ENCODE peak calls at places on chromosomes 16 and 17, in eight cellular contexts. One of them, this sample, is unnamed.

GRCh38 chr16:80836846-80837245 is 32.4 kb upstream of the CDYL2 start:
- DNase-seq in Peyer's patch: no peak
- DNase-seq in body of pancreas: no peak
- DNase-seq in left lung: no peak
- DNase-seq in stomach: no peak
- DNase-seq in cardiac muscle cell: no peak
- DNase-seq in CD8-positive, alpha-beta T cell: no peak
- DNase-seq in WERI-Rb-1: no peak
- DNase-seq in this sample: no peak

GRCh38 chr16:22220714-22221113 is 14.6 kb downstream of the EEF2K start:
- DNase-seq in Peyer's patch: no peak
- DNase-seq in stomach: peak; percentile 55
- DNase-seq in cardiac muscle cell: no peak
- DNase-seq in body of pancreas: no peak
- DNase-seq in CD8-positive, alpha-beta T cell: no peak
- DNase-seq in WERI-Rb-1: no peak
- DNase-seq in left lung: no peak
- DNase-seq in this sample: no peak

GRCh38 chr17:14813649-14814048 is 451.5 kb downstream of the PMP22 start:
- DNase-seq in CD8-positive, alpha-beta T cell: peak; percentile 16
- DNase-seq in body of pancreas: no peak
- DNase-seq in cardiac muscle cell: peak; percentile 59
- DNase-seq in stomach: no peak
- DNase-seq in left lung: peak; percentile 39
- DNase-seq in WERI-Rb-1: peak; percentile 26
- DNase-seq in Peyer's patch: no peak
- DNase-seq in this sample: no peak

GRCh38 chr17:11077673-11078072 is 163.3 kb upstream of the SHISA6 start:
- DNase-seq in left lung: no peak
- DNase-seq in body of pancreas: no peak
- DNase-seq in CD8-positive, alpha-beta T cell: no peak
- DNase-seq in stomach: no peak
- DNase-seq in WERI-Rb-1: no peak
- DNase-seq in Peyer's patch: no peak
- DNase-seq in cardiac muscle cell: no peak
- DNase-seq in this sample: no peak

GRCh38 chr17:61305024-61305423 is 94.6 kb upstream of the TBX2 start:
- DNase-seq in stomach: no peak
- DNase-seq in CD8-positive, alpha-beta T cell: no peak
- DNase-seq in WERI-Rb-1: no peak
- DNase-seq in cardiac muscle cell: no peak
- DNase-seq in left lung: no peak
- DNase-seq in Peyer's patch: no peak
- DNase-seq in body of pancreas: no peak
- DNase-seq in this sample: no peak

GRCh38 chr17:66493283-66494019 is 191.0 kb downstream of the PRKCA start:
- DNase-seq in Peyer's patch: no peak
- DNase-seq in stomach: no peak
- DNase-seq in cardiac muscle cell: no peak
- DNase-seq in CD8-positive, alpha-beta T cell: no peak
- DNase-seq in WERI-Rb-1: no peak
- DNase-seq in left lung: no peak
- DNase-seq in body of pancreas: no peak
- DNase-seq in this sample: no peak

GRCh38 chr17:2120550-2121335 is 65.8 kb downstream of the HIC1 start:
- DNase-seq in cardiac muscle cell: no peak
- DNase-seq in Peyer's patch: no peak
- DNase-seq in WERI-Rb-1: no peak
- DNase-seq in CD8-positive, alpha-beta T cell: no peak
- DNase-seq in stomach: no peak
- DNase-seq in left lung: no peak
- DNase-seq in body of pancreas: no peak
- DNase-seq in this sample: no peak

GRCh38 chr17:42895185-42895555 is 5.4 kb upstream of the G6PC1 start:
- DNase-seq in cardiac muscle cell: no peak
- DNase-seq in body of pancreas: peak; percentile 90
- DNase-seq in left lung: peak; percentile 68
- DNase-seq in stomach: peak; percentile 72
- DNase-seq in Peyer's patch: peak; percentile 80
- DNase-seq in CD8-positive, alpha-beta T cell: no peak
- DNase-seq in WERI-Rb-1: no peak
- DNase-seq in this sample: peak; percentile 10

GRCh38 chr17:4017377-4017776 is 53.1 kb upstream of the ATP2A3 start:
- DNase-seq in stomach: no peak
- DNase-seq in WERI-Rb-1: no peak
- DNase-seq in left lung: no peak
- DNase-seq in body of pancreas: no peak
- DNase-seq in cardiac muscle cell: no peak
- DNase-seq in Peyer's patch: no peak
- DNase-seq in CD8-positive, alpha-beta T cell: no peak
- DNase-seq in this sample: no peak

GRCh38 chr16:68113059-68113757 is 28.0 kb downstream of the NFATC3 start:
- DNase-seq in WERI-Rb-1: no peak
- DNase-seq in CD8-positive, alpha-beta T cell: no peak
- DNase-seq in cardiac muscle cell: no peak
- DNase-seq in stomach: no peak
- DNase-seq in left lung: no peak
- DNase-seq in body of pancreas: no peak
- DNase-seq in Peyer's patch: no peak
- DNase-seq in this sample: no peak
- H3K27ac ChIP-seq in WERI-Rb-1: no peak overlapping the region
- H3K27ac ChIP-seq in CD8-positive, alpha-beta T cell: no peak overlapping the region
- H3K27ac ChIP-seq in cardiac muscle cell: no peak overlapping the region
- H3K27ac ChIP-seq in stomach: no peak overlapping the region
- H3K27ac ChIP-seq in left lung: no peak overlapping the region
- H3K27ac ChIP-seq in body of pancreas: no peak overlapping the region
- H3K27ac ChIP-seq in Peyer's patch: no peak overlapping the region
- H3K27ac ChIP-seq in this sample: no peak overlapping the region

GRCh38 chr17:72792771-72793170 is 299.7 kb downstream of the SLC39A11 start:
- DNase-seq in body of pancreas: no peak
- DNase-seq in left lung: no peak
- DNase-seq in WERI-Rb-1: no peak
- DNase-seq in Peyer's patch: no peak
- DNase-seq in cardiac muscle cell: no peak
- DNase-seq in CD8-positive, alpha-beta T cell: no peak
- DNase-seq in stomach: no peak
- DNase-seq in this sample: no peak

GRCh38 chr17:72790194-72790593 is 302.3 kb downstream of the SLC39A11 start:
- DNase-seq in Peyer's patch: no peak
- DNase-seq in CD8-positive, alpha-beta T cell: no peak
- DNase-seq in WERI-Rb-1: no peak
- DNase-seq in stomach: no peak
- DNase-seq in cardiac muscle cell: no peak
- DNase-seq in body of pancreas: no peak
- DNase-seq in left lung: no peak
- DNase-seq in this sample: no peak

GRCh38 chr17:72797142-72797541 is 295.3 kb downstream of the SLC39A11 start:
- DNase-seq in CD8-positive, alpha-beta T cell: no peak
- DNase-seq in WERI-Rb-1: no peak
- DNase-seq in body of pancreas: no peak
- DNase-seq in cardiac muscle cell: no peak
- DNase-seq in Peyer's patch: no peak
- DNase-seq in stomach: no peak
- DNase-seq in left lung: no peak
- DNase-seq in this sample: no peak

GRCh38 chr17:72794152-72794551 is 298.3 kb downstream of the SLC39A11 start:
- DNase-seq in body of pancreas: no peak
- DNase-seq in WERI-Rb-1: no peak
- DNase-seq in cardiac muscle cell: no peak
- DNase-seq in left lung: no peak
- DNase-seq in CD8-positive, alpha-beta T cell: no peak
- DNase-seq in Peyer's patch: no peak
- DNase-seq in stomach: no peak
- DNase-seq in this sample: no peak

GRCh38 chr17:72795941-72796340 is 296.5 kb downstream of the SLC39A11 start:
- DNase-seq in Peyer's patch: no peak
- DNase-seq in stomach: no peak
- DNase-seq in cardiac muscle cell: no peak
- DNase-seq in left lung: no peak
- DNase-seq in body of pancreas: no peak
- DNase-seq in CD8-positive, alpha-beta T cell: no peak
- DNase-seq in WERI-Rb-1: no peak
- DNase-seq in this sample: no peak
- H3K9me3 ChIP-seq in Peyer's patch: peaks cover 7% of the 10 kb centered on the region
- H3K9me3 ChIP-seq in stomach: peaks cover 5% of the 10 kb centered on the region
- H3K9me3 ChIP-seq in cardiac muscle cell: no peaks in the 10 kb centered on the region
- H3K9me3 ChIP-seq in left lung: no peaks in the 10 kb centered on the region
- H3K9me3 ChIP-seq in body of pancreas: no peaks in the 10 kb centered on the region
- H3K9me3 ChIP-seq in CD8-positive, alpha-beta T cell: peaks cover 4% of the 10 kb centered on the region
- H3K9me3 ChIP-seq in WERI-Rb-1: peaks cover 27% of the 10 kb centered on the region
- H3K9me3 ChIP-seq in this sample: no peaks in the 10 kb centered on the region

DNA sequence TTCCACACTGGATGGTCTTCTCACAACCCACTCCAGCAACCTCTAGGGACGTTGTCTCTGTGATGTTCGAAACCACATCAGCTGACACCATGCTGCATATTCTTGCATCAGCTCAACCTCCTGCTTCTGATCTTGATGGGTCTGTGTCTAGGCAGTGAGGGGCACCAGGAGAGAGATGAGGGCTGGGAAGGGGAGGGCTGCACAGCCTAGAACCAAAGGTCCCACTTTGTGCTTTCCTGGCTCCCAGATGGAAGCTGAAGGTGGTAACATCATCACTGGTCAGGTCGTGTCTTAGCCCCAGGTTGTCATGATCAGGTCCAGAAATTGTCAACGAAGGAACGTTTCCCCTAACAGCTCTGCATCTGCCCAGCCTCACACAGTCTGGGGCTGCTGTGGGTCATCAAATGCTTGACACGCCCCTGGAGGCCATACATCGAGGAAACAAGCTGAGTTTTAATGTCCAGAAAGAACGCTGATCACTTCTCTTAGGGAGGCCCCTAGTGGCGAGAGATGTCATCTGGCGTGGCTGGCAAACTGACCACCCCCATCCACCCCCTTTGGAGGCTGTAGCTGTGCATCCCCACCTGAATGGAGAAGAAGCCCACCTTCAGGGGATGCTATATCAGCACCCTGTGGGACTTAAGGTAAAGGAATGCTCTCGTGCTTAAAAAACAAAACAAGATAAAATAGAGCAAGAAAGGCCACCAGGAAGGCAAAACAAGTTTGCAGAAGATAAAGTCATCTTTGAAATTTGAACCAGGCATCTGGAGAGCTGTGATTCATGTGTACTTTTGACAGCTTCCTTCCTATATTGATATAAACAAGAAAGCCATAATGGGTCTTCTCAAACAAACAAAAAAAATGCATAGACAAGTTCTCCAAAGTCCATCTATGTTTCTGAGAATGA is 58.3 kb downstream of the WIPI1 start:
- DNase-seq in stomach: peak; percentile 60
- DNase-seq in cardiac muscle cell: peak; percentile 71
- DNase-seq in body of pancreas: peak; percentile 58
- DNase-seq in WERI-Rb-1: peak; percentile 83
- DNase-seq in CD8-positive, alpha-beta T cell: peak; percentile 30
- DNase-seq in left lung: peak; percentile 61
- DNase-seq in Peyer's patch: peak; percentile 78
- DNase-seq in this sample: peak; percentile 32
- TF ChIP-seq CTCF in stomach: peak; percentile 69
- TF ChIP-seq CTCF in cardiac muscle cell: peak; percentile 92
- TF ChIP-seq CTCF in body of pancreas: peak; percentile 86
- TF ChIP-seq CTCF in WERI-Rb-1: peak; percentile 96
- TF ChIP-seq CTCF in CD8-positive, alpha-beta T cell: no peak
- TF ChIP-seq CTCF in left lung: peak; percentile 59
- TF ChIP-seq CTCF in Peyer's patch: peak; percentile 60
- TF ChIP-seq CTCF in this sample: peak; percentile 81

DNA sequence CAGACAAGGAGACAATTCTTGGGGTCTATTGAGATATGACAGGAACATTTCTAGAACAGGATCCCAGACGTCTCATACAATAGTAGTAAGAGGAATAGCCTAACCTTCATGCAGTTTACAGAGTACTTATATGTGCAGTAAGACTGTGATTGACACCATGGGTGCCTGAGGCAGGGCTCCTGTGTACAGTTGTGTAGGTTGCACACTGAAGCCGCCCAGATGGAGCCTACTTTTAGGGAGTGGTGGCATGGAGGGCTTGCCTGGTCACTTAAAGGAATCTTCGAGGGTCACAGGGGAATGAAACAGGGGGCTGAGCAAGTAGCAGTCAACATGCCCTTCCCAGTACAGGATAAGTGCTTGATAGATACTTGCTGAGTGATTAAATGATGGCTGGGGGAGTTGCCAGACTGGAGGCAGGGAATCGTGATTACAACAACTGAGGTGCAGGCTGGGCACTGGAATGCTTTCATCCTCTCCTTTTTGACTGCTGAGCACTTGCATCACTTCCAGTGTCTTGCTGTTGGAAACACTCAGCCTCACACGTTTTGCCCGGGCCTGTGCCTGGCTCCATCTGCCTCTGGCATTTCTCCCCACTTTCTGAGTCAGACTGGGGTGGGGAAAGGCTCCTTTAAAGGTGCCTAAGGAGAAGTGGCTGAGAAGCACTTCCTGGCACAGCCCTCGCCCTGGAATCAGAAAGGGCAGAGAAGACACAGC is 71.0 kb downstream of the COPRS start:
- DNase-seq in stomach: no peak
- DNase-seq in Peyer's patch: no peak
- DNase-seq in body of pancreas: no peak
- DNase-seq in left lung: peak; percentile 67
- DNase-seq in cardiac muscle cell: peak; percentile 26
- DNase-seq in CD8-positive, alpha-beta T cell: no peak
- DNase-seq in WERI-Rb-1: no peak
- DNase-seq in this sample: no peak
- H3K27ac ChIP-seq in stomach: no peak overlapping the region
- H3K27ac ChIP-seq in Peyer's patch: no peak overlapping the region
- H3K27ac ChIP-seq in body of pancreas: no peak overlapping the region
- H3K27ac ChIP-seq in left lung: no peak overlapping the region
- H3K27ac ChIP-seq in cardiac muscle cell: no peak overlapping the region
- H3K27ac ChIP-seq in CD8-positive, alpha-beta T cell: no peak overlapping the region
- H3K27ac ChIP-seq in WERI-Rb-1: no peak overlapping the region
- H3K27ac ChIP-seq in this sample: no peak overlapping the region